ENCODE peak calls at places on chromosomes 6 and 20, in five cellular contexts. U, M, F, W and J are unnamed samples.

GRCh38 chr20:58712116-58712822 is 19.7 kb downstream of the NPEPL1 start:
- DNase-seq in U (no peak), M (no peak), W (peak), F (peak), J (no peak)

GRCh38 chr6:3723966-3724365 is 27.5 kb downstream of the PXDC1 start:
- DNase-seq in M (no peak), F (no peak), W (no peak), U (peak), J (no peak)

GRCh38 chr6:54260025-54260424 is 48.2 kb upstream of the TINAG start:
- DNase-seq in W (no peak), F (no peak), U (peak), M (no peak), J (no peak)

GRCh38 chr20:3041818-3042504 is 1.5 kb upstream of the GNRH2 start:
- DNase-seq in F (no peak), M (no peak), W (no peak), U (peak), J (no peak)

GRCh38 chr6:6696867-6697531 is 108.5 kb downstream of the LY86 start:
- DNase-seq in U (peak), M (peak), W (no peak), F (peak), J (no peak)

GRCh38 chr20:25563362-25563761 is 22.0 kb downstream of the NINL start:
- DNase-seq in W (no peak), U (no peak), M (no peak), F (no peak), J (no peak)

GRCh38 chr6:78947962-78948361 is 80.6 kb downstream of the IRAK1BP1 start:
- DNase-seq in U (peak), W (no peak), M (no peak), F (no peak), J (no peak)

GRCh38 chr6:50707652-50708325 is 5.5 kb upstream of the TFAP2D start:
- DNase-seq in U (no peak), W (no peak), F (no peak), M (no peak), J (no peak)

GRCh38 chr6:135938588-135939215 is 87.2 kb downstream of the PDE7B start:
- DNase-seq in U (peak), F (peak), W (no peak), M (peak), J (peak)

GRCh38 chr6:108106261-108106660 is 31.7 kb upstream of the OSTM1 start:
- DNase-seq in W (no peak), U (no peak), F (no peak), M (no peak), J (no peak)

GRCh38 chr6:106360989-106361430 is 493 bp downstream of the CRYBG1 start:
- DNase-seq in M (no peak), U (no peak), W (peak), F (peak), J (no peak)

GRCh38 chr6:65059568-65059967 is 647.5 kb downstream of the EYS start:
- DNase-seq in M (no peak), U (no peak), W (no peak), F (no peak), J (no peak)

GRCh38 chr6:162942860-162943259 is 215.1 kb downstream of the PACRG start:
- DNase-seq in F (no peak), M (no peak), U (peak), W (no peak), J (no peak)

GRCh38 chr20:58256842-58257241 is 28.4 kb upstream of the ANKRD60 start:
- DNase-seq in F (no peak), W (no peak), M (peak), U (no peak), J (no peak)

GRCh38 chr20:13995086-13995665 is at the start of gene MACROD2:
- DNase-seq in M (peak), W (no peak), F (peak), U (peak), J (peak)

GRCh38 chr6:170290306-170291128 is at the start of gene DLL1:
- DNase-seq in U (peak), M (no peak), F (peak), W (no peak), J (peak)

GRCh38 chr6:151514000-151514730 is 20.3 kb downstream of the CCDC170 start:
- DNase-seq in U (no peak), W (no peak), F (no peak), M (peak), J (no peak)

GRCh38 chr6:161003336-161003735 is 11.8 kb downstream of the MAP3K4 start:
- DNase-seq in U (no peak), F (no peak), M (no peak), W (no peak), J (no peak)

GRCh38 chr20:1654994-1655393 is 2.6 kb downstream of the SIRPG start:
- DNase-seq in W (no peak), F (no peak), U (no peak), M (no peak), J (no peak)

GRCh38 chr6:91761621-91762020 is 1174.7 kb upstream of the MAP3K7 start:
- DNase-seq in M (peak), U (no peak), W (no peak), F (no peak), J (no peak)

GRCh38 chr6:40997256-40997957 is 41.6 kb downstream of the UNC5CL start:
- DNase-seq in U (peak), F (no peak), M (no peak), W (no peak), J (no peak)

GRCh38 chr6:149450679-149451360 is 34.0 kb downstream of the ZC3H12D start:
- DNase-seq in M (no peak), W (no peak), F (peak), U (peak), J (no peak)